ENCODE peak calls at places on chromosomes 5 and 9, in four cellular contexts. H, N, A and E are unnamed samples.

GRCh38 chr5:98341038-98341710 is 432.3 kb upstream of the RGMB start:
- DNase-seq in H (peak), N (no peak), A (peak), E (peak)

GRCh38 chr5:168359820-168360460 is 68.5 kb downstream of the WWC1 start:
- DNase-seq in H (peak), N (peak), A (no peak), E (no peak)

GRCh38 chr9:72193478-72193881 is 44.2 kb downstream of the GDA start:
- DNase-seq in H (no peak), N (no peak), A (no peak), E (no peak)

GRCh38 chr5:172920447-172920849 is 38.8 kb upstream of the RPL26L1 start:
- DNase-seq in H (peak), N (peak), A (peak), E (peak)

GRCh38 chr9:78577507-78577906 is 280.6 kb downstream of the PSAT1 start:
- DNase-seq in H (no peak), N (no peak), A (no peak), E (no peak)

GRCh38 chr5:95960802-95961616 is 642 bp downstream of the ELL2 start:
- DNase-seq in H (peak), N (peak), A (peak), E (no peak)

GRCh38 chr5:123512631-123513461 is 869 bp downstream of the CSNK1G3 start:
- DNase-seq in H (peak), N (peak), A (no peak), E (no peak)

GRCh38 chr9:99020786-99021436 is 77.2 kb downstream of the COL15A1 start:
- DNase-seq in H (no peak), N (no peak), A (no peak), E (no peak)

GRCh38 chr9:98175013-98175679 is 17.3 kb downstream of the CORO2A start:
- DNase-seq in H (no peak), N (no peak), A (no peak), E (no peak)

GRCh38 chr5:174242573-174242972 is 197.1 kb downstream of the NSG2 start:
- DNase-seq in H (no peak), N (no peak), A (no peak), E (no peak)

GRCh38 chr5:173394701-173395100 is 66.5 kb upstream of the STC2 start:
- DNase-seq in H (no peak), N (no peak), A (peak), E (no peak)

GRCh38 chr5:64161420-64161819 is 4.2 kb upstream of the RNF180 start:
- DNase-seq in H (no peak), N (no peak), A (no peak), E (no peak)

GRCh38 chr5:64158827-64159226 is 6.8 kb upstream of the RNF180 start:
- DNase-seq in H (peak), N (peak), A (no peak), E (no peak)

GRCh38 chr5:64160196-64160595 is 5.4 kb upstream of the RNF180 start:
- DNase-seq in H (no peak), N (peak), A (no peak), E (no peak)

DNA sequence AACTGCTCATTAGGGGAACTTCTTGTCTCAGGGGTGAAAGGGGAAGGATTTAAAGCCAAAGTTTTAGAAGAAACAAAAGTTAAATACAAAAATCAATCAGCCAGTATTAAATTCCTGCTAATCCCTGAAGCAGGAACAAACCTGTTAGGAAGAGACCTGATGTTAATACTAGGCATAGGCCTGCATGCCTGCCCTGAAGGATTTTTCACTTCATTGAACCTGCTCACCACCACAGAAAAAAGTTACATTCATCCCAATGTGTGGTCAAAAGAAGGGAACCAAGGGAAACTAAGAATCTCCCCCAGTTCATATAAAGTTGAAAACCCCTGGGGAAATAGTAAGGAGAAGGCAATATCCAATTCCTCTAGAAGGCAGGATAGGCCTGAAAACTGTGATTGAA is 9.4 kb upstream of the RNF180 start:
- DNase-seq in H (no peak), N (no peak), A (no peak), E (no peak)
- H3K4me3 ChIP-seq in H (no peak), N (no peak), A (no peak), E (no peak)

GRCh38 chr9:124662561-124662960 is 108.5 kb downstream of the NR6A1 start:
- DNase-seq in H (no peak), N (no peak), A (no peak), E (no peak)
- H3K4me3 ChIP-seq in H (no peak), N (no peak), A (no peak), E (no peak)

DNA sequence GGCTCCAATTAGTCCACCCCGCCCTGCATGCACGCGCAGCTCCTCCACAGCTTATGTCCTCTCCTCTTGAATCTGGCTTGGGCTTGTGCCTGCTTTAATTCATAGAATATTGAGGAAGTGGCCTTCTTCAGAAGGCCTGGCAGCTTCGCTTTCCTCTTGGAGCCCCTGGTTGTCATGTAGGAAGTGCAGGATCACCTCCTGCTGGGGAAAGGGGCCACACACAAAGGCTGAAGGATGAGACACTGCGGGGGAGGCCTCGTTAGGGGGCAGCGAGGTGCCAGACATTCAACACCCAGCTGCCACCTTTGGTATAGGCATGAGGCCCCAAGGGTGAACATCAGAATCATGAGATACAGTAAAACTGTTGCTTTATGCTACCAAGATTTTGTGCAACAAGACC is 2.7 kb upstream of the CNOT6 start:
- DNase-seq in H (no peak), N (no peak), A (no peak), E (no peak)
- H3K4me3 ChIP-seq in H (no peak), N (no peak), A (no peak), E (no peak)

GRCh38 chr5:62082370-62082778 is 223.6 kb upstream of the KIF2A start:
- DNase-seq in H (peak), N (peak), A (peak), E (peak)
- H3K4me3 ChIP-seq in H (no peak), N (no peak), A (no peak), E (no peak)

DNA sequence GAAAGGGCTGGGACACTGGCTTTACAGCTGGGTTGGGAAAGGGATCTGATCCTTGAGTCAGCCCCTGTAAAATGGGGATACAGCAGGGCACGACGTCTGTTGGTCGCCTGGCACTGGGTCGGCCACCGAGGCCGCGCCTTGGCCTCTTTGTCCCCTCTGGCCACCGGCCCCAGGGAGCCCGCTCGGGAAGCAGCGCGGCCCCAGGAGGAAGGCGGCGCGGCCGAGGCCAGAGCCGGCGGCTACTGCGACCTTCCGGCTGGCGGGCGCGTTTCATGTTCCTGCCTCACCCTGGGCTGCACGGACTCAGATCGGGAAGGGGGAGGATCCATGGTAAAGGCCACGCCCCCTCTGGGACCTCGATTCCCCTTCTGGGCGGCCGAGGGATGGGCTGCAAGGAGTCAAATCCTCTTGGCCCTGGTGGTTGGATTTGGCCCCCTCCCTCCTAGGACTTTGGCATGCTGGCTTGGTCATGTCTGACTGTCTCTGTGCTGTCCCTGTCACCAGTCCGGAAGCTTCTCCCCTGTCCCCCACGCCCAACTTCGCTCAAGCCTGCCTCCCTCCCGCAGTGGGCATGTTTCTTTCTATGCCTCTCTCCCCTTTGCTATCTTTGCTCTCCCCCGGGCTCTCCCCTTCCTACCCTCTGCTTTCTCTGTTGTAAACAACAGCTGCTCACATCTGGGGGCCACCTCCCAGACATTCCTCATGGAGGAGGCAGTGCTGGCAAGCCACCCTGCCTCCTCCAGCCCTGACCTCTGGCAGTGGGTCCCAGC is 25.8 kb downstream of the FPGS start:
- DNase-seq in H (peak), N (peak), A (peak), E (peak)
- H3K4me3 ChIP-seq in H (peak), N (peak), A (no peak), E (no peak)

GRCh38 chr9:137302176-137303030 is at the start of gene NRARP:
- DNase-seq in H (peak), N (peak), A (peak), E (no peak)
- H3K4me3 ChIP-seq in H (peak), N (peak), A (peak), E (peak)